ENCODE peak calls at places on chromosome 1, in six cellular contexts. G is AG09319; U is activated T-cell treated with anti-CD3 and anti-CD28 coated beads for 1 hour; J is stimulated activated CD4-positive, alpha-beta T cell treated with anti-CD3 and anti-CD28 coated beads, Interleukin-4, amount 100 ng/mL, for 1 hour; D is non-pigmented ciliary epithelial cell; E is kidney tubule cell. O is an unnamed sample.

GRCh38 chr1:96962807-96963206 is 241.2 kb downstream of the PTBP2 start:
- DNase-seq in U (no peak), D (no peak), G (no peak), J (no peak), E (peak; percentile 47), O (peak; percentile 68)

GRCh38 chr1:213008564-213008963 is 7.1 kb downstream of the ANGEL2 start:
- DNase-seq in J (no peak), G (no peak), U (no peak), D (no peak), E (no peak), O (no peak)

GRCh38 chr1:174942547-174943255 is 57.0 kb upstream of the CACYBP start:
- DNase-seq in G (no peak), E (no peak), U (no peak), D (no peak), J (no peak), O (no peak)

GRCh38 chr1:161132410-161133219 is at the start of gene DEDD:
- DNase-seq in U (peak; percentile 76), E (peak; percentile 99), G (peak; percentile 91), D (peak; percentile 67), J (peak; percentile 89), O (peak; percentile 94)

GRCh38 chr1:84020151-84020550 is 21.2 kb upstream of the TTLL7 start:
- DNase-seq in J (no peak), E (no peak), D (no peak), U (no peak), G (no peak), O (no peak)

GRCh38 chr1:75165264-75165663 is 31.1 kb downstream of the LHX8 start:
- DNase-seq in G (no peak), D (no peak), U (no peak), E (no peak), J (no peak), O (no peak)

GRCh38 chr1:156493154-156493631 is 7.4 kb downstream of the MEF2D start:
- DNase-seq in U (no peak), G (no peak), J (no peak), E (no peak), D (no peak), O (no peak)

GRCh38 chr1:245306020-245306419 is 151.2 kb downstream of the KIF26B start:
- DNase-seq in D (no peak), G (no peak), J (no peak), E (no peak), U (no peak), O (no peak)

GRCh38 chr1:62325076-62325475 is 5.8 kb upstream of the KANK4 start:
- DNase-seq in G (peak; percentile 54), E (peak; percentile 31), D (no peak), J (no peak), U (no peak), O (peak; percentile 90)

GRCh38 chr1:155969377-155969791 is 9.0 kb downstream of the ARHGEF2 start:
- DNase-seq in E (no peak), G (no peak), U (no peak), D (no peak), J (no peak), O (no peak)

GRCh38 chr1:150813028-150813707 is 5.1 kb upstream of the CTSK start:
- DNase-seq in G (no peak), D (no peak), U (peak; percentile 1), E (peak; percentile 66), J (peak; percentile 1), O (peak; percentile 74)

GRCh38 chr1:975896-976683 is 5.8 kb downstream of the PERM1 start:
- DNase-seq in D (no peak), G (no peak), E (peak; percentile 79), U (peak; percentile 60), J (peak; percentile 71), O (peak; percentile 61)

GRCh38 chr1:19756480-19756879 is 43.2 kb downstream of the TMCO4 start:
- DNase-seq in E (no peak), D (no peak), U (no peak), G (no peak), J (no peak), O (no peak)

GRCh38 chr1:228015276-228016180 is 8.7 kb downstream of the WNT3A start:
- DNase-seq in D (no peak), J (no peak), U (no peak), E (peak; percentile 56), G (no peak), O (peak; percentile 57)

GRCh38 chr1:48683878-48684277 is 92.8 kb downstream of the BEND5 start:
- DNase-seq in D (no peak), J (no peak), E (no peak), G (no peak), U (no peak), O (no peak)

GRCh38 chr1:150999051-150999674 is 7.5 kb downstream of the MINDY1 start:
- DNase-seq in G (no peak), U (no peak), J (no peak), D (peak; percentile 85), E (no peak), O (no peak)

GRCh38 chr1:203152158-203153034 is 23.2 kb downstream of the MYBPH start:
- DNase-seq in E (peak; percentile 97), G (no peak), D (no peak), U (no peak), J (no peak), O (peak; percentile 73)

GRCh38 chr1:24970399-24970753 is 40.3 kb upstream of the RUNX3 start:
- DNase-seq in U (no peak), G (no peak), D (peak; percentile 41), E (peak; percentile 63), J (no peak), O (peak; percentile 66)

GRCh38 chr1:237672748-237673147 is 218.0 kb downstream of the ZP4 start:
- DNase-seq in E (peak; percentile 45), G (no peak), J (no peak), D (no peak), U (no peak), O (peak; percentile 5)

GRCh38 chr1:16095447-16095846 is 22.0 kb upstream of the FAM131C start:
- DNase-seq in U (no peak), D (no peak), E (no peak), J (no peak), G (no peak), O (no peak)

GRCh38 chr1:20439282-20439681 is 46.7 kb downstream of the CAMK2N1 start:
- DNase-seq in D (no peak), U (no peak), G (no peak), E (peak; percentile 9), J (no peak), O (peak; percentile 27)

GRCh38 chr1:9993571-9994075 is 3.4 kb upstream of the RBP7 start:
- DNase-seq in G (no peak), D (no peak), E (no peak), U (no peak), J (no peak), O (no peak)

GRCh38 chr1:180964609-180965008 is 51.9 kb downstream of the KIAA1614 start:
- DNase-seq in U (no peak), D (no peak), J (no peak), G (no peak), E (no peak), O (no peak)

GRCh38 chr1:99766378-99766800 is at the start of gene FRRS1:
- DNase-seq in G (no peak), E (peak; percentile 88), J (no peak), U (peak; percentile 2), D (peak; percentile 20), O (peak; percentile 93)

GRCh38 chr1:58785424-58786058 is 1.7 kb upstream of the JUN start:
- DNase-seq in J (peak; percentile 17), D (no peak), G (no peak), E (peak; percentile 96), U (no peak), O (peak; percentile 86)

GRCh38 chr1:30857964-30858363 is 50.6 kb downstream of the SDC3 start:
- DNase-seq in J (no peak), E (no peak), U (no peak), D (no peak), G (no peak), O (no peak)

GRCh38 chr1:32741417-32742131 is 39.0 kb upstream of the SYNC start:
- DNase-seq in U (no peak), J (no peak), D (no peak), G (no peak), E (peak; percentile 48), O (no peak)

GRCh38 chr1:20029178-20029912 is 40.6 kb upstream of the PLA2G5 start:
- DNase-seq in D (no peak), G (no peak), E (no peak), J (no peak), U (no peak), O (no peak)

GRCh38 chr1:46550751-46551231 is 656 bp downstream of the KNCN start:
- DNase-seq in U (no peak), G (no peak), D (no peak), E (no peak), J (no peak), O (no peak)